ENCODE peak calls at places on chromosome 5, in four cellular contexts. G, Z, S and J are unnamed samples.

GRCh38 chr5:72917371-72917776 is 38.5 kb upstream of the FCHO2 start:
- DNase-seq in S (no peak), Z (no peak), G (no peak), J (no peak)

GRCh38 chr5:150438873-150439546 is 10.5 kb downstream of the RPS14 start:
- DNase-seq in S (peak; percentile 51), G (peak; percentile 51), Z (no peak), J (no peak)

GRCh38 chr5:16936150-16937022 is at the start of gene MYO10:
- DNase-seq in S (no peak), G (peak; percentile 90), Z (no peak), J (no peak)

GRCh38 chr5:143708672-143709071 is 103.3 kb upstream of the HMHB1 start:
- DNase-seq in G (no peak), Z (no peak), S (no peak), J (no peak)

GRCh38 chr5:55338092-55338613 is 30.4 kb downstream of the MTREX start:
- DNase-seq in G (no peak), S (no peak), Z (no peak), J (no peak)

GRCh38 chr5:120544043-120544442 is 79.9 kb downstream of the PRR16 start:
- DNase-seq in S (no peak), G (no peak), Z (no peak), J (no peak)

GRCh38 chr5:96331210-96331609 is 101.8 kb downstream of the PCSK1 start:
- DNase-seq in G (no peak), Z (no peak), S (no peak), J (no peak)

GRCh38 chr5:54207566-54207965 is 102.8 kb downstream of the ARL15 start:
- DNase-seq in Z (no peak), S (no peak), G (no peak), J (no peak)

GRCh38 chr5:177116631-177117373 is 16.8 kb upstream of the NSD1 start:
- DNase-seq in S (no peak), G (peak; percentile 98), Z (no peak), J (no peak)

DNA sequence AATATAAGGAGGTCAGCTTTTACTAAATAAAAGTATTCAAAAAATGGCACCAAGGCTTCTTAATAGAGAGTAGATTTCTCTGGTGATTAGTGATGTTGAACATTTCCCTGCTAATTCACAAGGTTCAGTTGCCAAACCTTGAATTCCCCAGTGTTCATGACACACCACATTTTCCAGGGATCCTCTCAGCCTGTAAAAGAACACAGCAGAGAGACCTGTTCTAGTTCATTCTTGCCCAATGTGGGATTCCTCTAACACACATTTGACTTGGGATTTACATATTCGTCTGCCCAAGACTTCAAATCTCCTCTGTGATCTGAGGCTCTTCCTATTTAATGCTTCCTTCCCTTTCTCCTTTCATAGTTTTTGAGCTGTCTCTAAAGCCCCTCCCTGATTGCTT is 273.2 kb upstream of the CDH9 start:
- DNase-seq in G (no peak), Z (no peak), S (no peak), J (no peak)
- TF ChIP-seq TCF7L2 in G (no peak), Z (no peak), S (no peak), J (no peak)

GRCh38 chr5:158711927-158712529 is 387.7 kb downstream of the EBF1 start:
- DNase-seq in S (no peak), Z (no peak), G (no peak), J (no peak)

GRCh38 chr5:158718738-158719505 is 380.8 kb downstream of the EBF1 start:
- DNase-seq in Z (no peak), G (no peak), S (no peak), J (no peak)

GRCh38 chr5:158714049-158714448 is 385.7 kb downstream of the EBF1 start:
- DNase-seq in G (no peak), S (no peak), Z (no peak), J (no peak)

GRCh38 chr5:158716668-158717067 is 383.0 kb downstream of the EBF1 start:
- DNase-seq in G (no peak), S (no peak), Z (no peak), J (no peak)

DNA sequence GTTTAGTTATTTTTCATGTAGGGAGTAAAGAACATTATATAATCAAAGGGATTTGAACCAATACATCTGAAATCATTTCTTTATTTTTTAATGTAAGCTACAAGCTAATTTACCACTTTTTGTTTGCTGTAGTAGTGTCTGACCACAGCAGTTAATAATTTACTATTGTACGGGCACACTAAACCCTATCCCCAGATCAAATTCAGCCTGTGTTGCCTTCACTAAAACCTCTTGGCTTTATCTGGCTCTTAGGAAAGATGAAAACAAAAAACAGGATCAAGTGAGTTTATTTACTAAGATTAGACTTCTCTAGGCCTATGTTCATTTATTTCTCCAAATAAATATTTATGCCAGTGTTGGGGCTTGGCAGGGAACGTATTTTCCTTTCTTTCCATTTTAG is 384.1 kb downstream of the EBF1 start:
- DNase-seq in Z (no peak), G (no peak), S (no peak), J (no peak)
- TF ChIP-seq TCF7L2 in Z (no peak), G (no peak), S (no peak), J (no peak)

GRCh38 chr5:13613621-13614020 is 330.9 kb downstream of the DNAH5 start:
- DNase-seq in Z (no peak), S (no peak), G (no peak), J (no peak)

GRCh38 chr5:13611604-13612003 is 332.9 kb downstream of the DNAH5 start:
- DNase-seq in Z (no peak), S (no peak), G (no peak), J (no peak)

GRCh38 chr5:13606051-13606450 is 338.4 kb downstream of the DNAH5 start:
- DNase-seq in Z (peak; percentile 27), G (no peak), S (no peak), J (no peak)

GRCh38 chr5:13609504-13609903 is 335.0 kb downstream of the DNAH5 start:
- DNase-seq in Z (no peak), S (no peak), G (no peak), J (no peak)
- TF ChIP-seq TCF7L2 in Z (no peak), S (no peak), G (no peak), J (no peak)

DNA sequence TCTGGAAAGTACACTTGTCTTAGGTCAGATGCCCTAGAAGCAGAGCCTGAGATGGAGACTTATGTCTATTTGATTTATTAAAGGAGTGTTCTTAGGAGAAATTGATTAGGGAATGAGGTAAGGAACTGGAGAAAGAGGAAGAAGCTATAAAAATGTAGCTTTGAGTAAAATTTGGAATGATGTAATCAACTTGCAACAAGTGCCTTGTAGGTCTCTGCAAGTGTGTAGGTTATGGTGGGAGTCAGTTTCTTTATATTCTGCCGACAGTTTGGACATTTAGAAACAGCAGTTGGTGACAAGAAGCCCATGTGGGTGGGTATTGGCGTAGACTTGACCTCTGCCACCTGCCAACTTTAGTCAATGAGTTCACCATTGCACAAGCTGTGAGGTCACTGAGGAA is 986.5 kb downstream of the CDH18 start:
- DNase-seq in Z (no peak), S (no peak), G (no peak), J (no peak)
- TF ChIP-seq TCF7L2 in Z (no peak), S (no peak), G (no peak), J (no peak)

DNA sequence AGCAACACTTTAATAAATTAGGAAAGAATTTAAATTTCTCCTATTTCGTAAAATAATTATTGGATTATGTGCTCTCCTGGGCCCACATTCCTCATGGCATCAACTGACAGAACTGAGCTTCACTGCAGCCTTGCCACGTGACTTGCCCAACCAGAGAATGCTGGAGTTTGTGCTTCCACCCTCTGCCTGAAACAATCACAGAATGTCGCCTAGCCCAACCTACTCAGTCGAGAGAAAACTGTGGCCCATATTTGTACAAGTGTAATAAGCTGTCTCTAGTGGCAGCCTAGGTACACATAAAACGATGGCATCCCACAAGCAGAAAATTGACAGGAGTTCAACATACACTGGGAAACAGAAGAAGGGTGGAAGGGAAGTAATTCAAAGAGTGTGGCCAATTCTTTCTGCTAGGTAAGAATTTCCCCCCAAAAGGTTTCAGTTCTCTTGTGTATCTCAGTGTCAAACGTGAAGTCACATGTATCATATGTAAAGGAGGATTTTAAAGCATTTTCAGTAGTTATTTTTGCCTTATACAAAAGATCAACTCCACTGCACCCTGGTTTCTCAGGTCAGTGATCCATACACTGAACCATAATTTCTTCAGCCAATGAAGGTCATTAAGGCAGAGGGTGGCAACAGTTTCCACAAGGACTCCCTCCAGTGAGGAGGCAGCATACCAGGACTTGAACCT is 41.7 kb downstream of the ZNF608 start:
- DNase-seq in G (no peak), Z (no peak), S (peak; percentile 23), J (no peak)
- TF ChIP-seq TCF7L2 in G (no peak), Z (no peak), S (no peak), J (no peak)

DNA sequence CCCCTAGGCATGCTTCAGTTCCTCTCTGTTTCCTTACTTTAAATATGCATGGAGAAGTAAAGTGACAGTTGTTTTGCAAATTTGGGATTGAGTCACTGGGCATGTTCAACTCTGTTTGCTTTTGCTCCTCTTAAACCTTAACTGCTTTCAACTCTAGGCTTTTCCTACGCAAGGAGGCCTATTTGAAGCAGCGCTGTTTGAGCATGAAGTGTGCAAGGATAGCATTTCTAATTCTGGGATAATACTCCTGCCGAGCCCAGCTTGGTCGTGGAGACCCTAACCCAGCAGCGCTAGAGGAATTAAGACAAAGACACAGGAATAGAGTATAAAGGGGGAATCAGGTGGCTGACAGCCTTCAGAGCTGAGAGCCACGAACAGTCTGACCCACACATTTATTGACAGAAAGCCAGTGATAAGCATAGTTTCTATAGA is 803.4 kb upstream of the CDH10 start:
- DNase-seq in G (no peak), Z (no peak), S (no peak), J (no peak)
- TF ChIP-seq TCF7L2 in G (no peak), Z (no peak), S (no peak), J (no peak)

GRCh38 chr5:172377856-172378255 is 76.5 kb downstream of the SH3PXD2B start:
- DNase-seq in G (no peak), S (no peak), Z (no peak), J (no peak)
- TF ChIP-seq TCF7L2 in G (no peak), S (no peak), Z (no peak), J (no peak)

DNA sequence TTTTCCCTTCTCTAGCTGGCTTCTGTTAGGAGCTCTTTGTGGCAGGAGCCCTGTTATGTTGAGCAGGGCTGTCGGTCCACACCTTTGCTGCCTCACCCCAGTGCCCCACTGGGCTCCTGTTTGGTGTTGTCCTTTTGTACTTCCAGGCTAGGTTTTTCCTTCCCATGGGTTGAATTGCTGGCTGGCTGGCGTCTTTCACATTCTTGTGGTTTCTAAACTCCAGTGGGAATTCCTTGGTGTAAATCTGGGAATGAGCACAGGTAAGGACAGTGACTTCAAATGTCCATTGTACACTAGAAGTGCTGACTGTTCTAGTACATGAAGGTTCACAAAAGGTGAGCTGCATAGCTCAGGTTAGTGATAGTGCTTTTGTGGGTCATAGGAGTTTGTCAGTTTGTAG is 30.4 kb downstream of the RASGRF2 start:
- DNase-seq in Z (no peak), G (no peak), S (no peak), J (no peak)
- TF ChIP-seq TCF7L2 in Z (no peak), G (no peak), S (no peak), J (no peak)